ENCODE peak calls at places on chromosomes 7 and 10, in four cellular contexts. L is HTR-8/SVneo, N is left colon, F is aorta. S is an unnamed sample.

GRCh38 chr10:44723654-44724053 is 187.5 kb upstream of the TMEM72 start:
- DNase-seq in L (peak), N (no peak), F (peak), S (peak)

GRCh38 chr10:22619111-22619510 is 95.3 kb downstream of the PIP4K2A start:
- DNase-seq in L (no peak), N (no peak), F (no peak), S (no peak)

GRCh38 chr7:78420001-78420400 is 621.4 kb downstream of the PHTF2 start:
- DNase-seq in L (no peak), N (no peak), F (no peak), S (no peak)

GRCh38 chr10:124665980-124666379 is 78.2 kb downstream of the FAM53B start:
- DNase-seq in L (no peak), N (no peak), F (no peak), S (no peak)

GRCh38 chr7:77563275-77563674 is 26.2 kb downstream of the PTPN12 start:
- DNase-seq in L (no peak), N (no peak), F (no peak), S (no peak)

GRCh38 chr7:94392391-94392782 is 2.3 kb upstream of the COL1A2 start:
- DNase-seq in L (no peak), N (no peak), F (no peak), S (no peak)

GRCh38 chr10:82438277-82438676 is 563.3 kb downstream of the NRG3 start:
- DNase-seq in L (no peak), N (no peak), F (no peak), S (no peak)

GRCh38 chr10:118020365-118020764 is 26.4 kb downstream of the RAB11FIP2 start:
- DNase-seq in L (no peak), N (no peak), F (no peak), S (no peak)

GRCh38 chr7:82410461-82410860 is 33.1 kb downstream of the CACNA2D1 start:
- DNase-seq in L (no peak), N (no peak), F (no peak), S (no peak)

GRCh38 chr7:41696323-41696916 is 6.5 kb downstream of the INHBA start:
- DNase-seq in L (peak), N (peak), F (peak), S (peak)

GRCh38 chr7:86908948-86909347 is 150.5 kb downstream of the ELAPOR2 start:
- DNase-seq in L (no peak), N (no peak), F (no peak), S (no peak)

GRCh38 chr10:131841131-131841661 is 59.6 kb upstream of the PPP2R2D start:
- DNase-seq in L (no peak), N (peak), F (peak), S (peak)

GRCh38 chr10:112768121-112768520 is 181.9 kb upstream of the TCF7L2 start:
- DNase-seq in L (no peak), N (no peak), F (no peak), S (no peak)

S was measured in sigmoid colon.